ENCODE peak calls at places on chromosome X, in six cellular contexts. One of them, this sample, is unnamed.

GRCh38 chrX:65522739-65523372 is 11.7 kb downstream of the LAS1L start:
- DNase-seq in ovary: no peak
- DNase-seq in pancreas: no peak
- DNase-seq in heart right ventricle: no peak
- DNase-seq in left ventricle myocardium inferior: no peak
- DNase-seq in AG10803: peak; percentile 50
- DNase-seq in this sample: peak; percentile 66

GRCh38 chrX:69546417-69546816 is 42.3 kb downstream of the NALF2 start:
- DNase-seq in left ventricle myocardium inferior: no peak
- DNase-seq in heart right ventricle: no peak
- DNase-seq in ovary: no peak
- DNase-seq in AG10803: no peak
- DNase-seq in pancreas: no peak
- DNase-seq in this sample: no peak

GRCh38 chrX:131792789-131793462 is 230.2 kb upstream of the STK26 start:
- DNase-seq in left ventricle myocardium inferior: no peak
- DNase-seq in pancreas: peak; percentile 89
- DNase-seq in heart right ventricle: peak; percentile 17
- DNase-seq in AG10803: peak; percentile 42
- DNase-seq in ovary: peak; percentile 93
- DNase-seq in this sample: peak; percentile 97

GRCh38 chrX:68433155-68433980 is at the start of gene OPHN1:
- DNase-seq in AG10803: peak; percentile 73
- DNase-seq in pancreas: peak; percentile 72
- DNase-seq in heart right ventricle: peak; percentile 78
- DNase-seq in left ventricle myocardium inferior: peak; percentile 76
- DNase-seq in ovary: peak; percentile 74
- DNase-seq in this sample: peak; percentile 78

GRCh38 chrX:37644381-37645305 is 40.9 kb upstream of the XK start:
- DNase-seq in AG10803: no peak
- DNase-seq in left ventricle myocardium inferior: no peak
- DNase-seq in ovary: no peak
- DNase-seq in pancreas: no peak
- DNase-seq in heart right ventricle: no peak
- DNase-seq in this sample: no peak

GRCh38 chrX:132986556-132986955 is 28.1 kb upstream of the HS6ST2 start:
- DNase-seq in pancreas: no peak
- DNase-seq in heart right ventricle: no peak
- DNase-seq in ovary: no peak
- DNase-seq in AG10803: no peak
- DNase-seq in left ventricle myocardium inferior: no peak
- DNase-seq in this sample: no peak

GRCh38 chrX:19758536-19758935 is 128.9 kb downstream of the SH3KBP1 start:
- DNase-seq in pancreas: no peak
- DNase-seq in left ventricle myocardium inferior: no peak
- DNase-seq in AG10803: no peak
- DNase-seq in ovary: no peak
- DNase-seq in heart right ventricle: no peak
- DNase-seq in this sample: no peak

GRCh38 chrX:101347859-101348451 is 587 bp downstream of the TIMM8A start:
- DNase-seq in AG10803: peak; percentile 33
- DNase-seq in ovary: no peak
- DNase-seq in pancreas: no peak
- DNase-seq in left ventricle myocardium inferior: no peak
- DNase-seq in heart right ventricle: no peak
- DNase-seq in this sample: peak; percentile 42

GRCh38 chrX:2512501-2512900 is 11.7 kb upstream of the DHRSX start:
- DNase-seq in pancreas: no peak
- DNase-seq in ovary: no peak
- DNase-seq in heart right ventricle: no peak
- DNase-seq in AG10803: no peak
- DNase-seq in left ventricle myocardium inferior: no peak
- DNase-seq in this sample: no peak

GRCh38 chrX:133265331-133265730 is 47.2 kb upstream of the TFDP3 start:
- DNase-seq in heart right ventricle: no peak
- DNase-seq in pancreas: no peak
- DNase-seq in ovary: no peak
- DNase-seq in AG10803: no peak
- DNase-seq in left ventricle myocardium inferior: no peak
- DNase-seq in this sample: no peak

GRCh38 chrX:85244411-85245210 is 820 bp downstream of the ZNF711 start:
- DNase-seq in heart right ventricle: no peak
- DNase-seq in ovary: peak; percentile 14
- DNase-seq in AG10803: peak; percentile 0
- DNase-seq in pancreas: peak; percentile 15
- DNase-seq in left ventricle myocardium inferior: no peak
- DNase-seq in this sample: no peak

GRCh38 chrX:154735695-154736393 is 15.0 kb downstream of the GAB3 start:
- DNase-seq in ovary: peak; percentile 38
- DNase-seq in AG10803: peak; percentile 89
- DNase-seq in left ventricle myocardium inferior: peak; percentile 75
- DNase-seq in heart right ventricle: peak; percentile 57
- DNase-seq in pancreas: no peak
- DNase-seq in this sample: peak; percentile 91

GRCh38 chrX:2685886-2686285 is 5.2 kb upstream of the CD99 start:
- DNase-seq in heart right ventricle: no peak
- DNase-seq in left ventricle myocardium inferior: no peak
- DNase-seq in ovary: no peak
- DNase-seq in AG10803: no peak
- DNase-seq in pancreas: no peak
- DNase-seq in this sample: no peak

GRCh38 chrX:12825801-12826200 is 34.6 kb downstream of the PRPS2 start:
- DNase-seq in ovary: no peak
- DNase-seq in AG10803: no peak
- DNase-seq in heart right ventricle: no peak
- DNase-seq in pancreas: no peak
- DNase-seq in left ventricle myocardium inferior: no peak
- DNase-seq in this sample: no peak

GRCh38 chrX:27883468-27884092 is 75.8 kb downstream of the MAGEB10 start:
- DNase-seq in AG10803: no peak
- DNase-seq in heart right ventricle: no peak
- DNase-seq in ovary: no peak
- DNase-seq in left ventricle myocardium inferior: no peak
- DNase-seq in pancreas: no peak
- DNase-seq in this sample: no peak

GRCh38 chrX:55787727-55788126 is 70.2 kb downstream of the RRAGB start:
- DNase-seq in ovary: no peak
- DNase-seq in AG10803: no peak
- DNase-seq in pancreas: no peak
- DNase-seq in left ventricle myocardium inferior: no peak
- DNase-seq in heart right ventricle: no peak
- DNase-seq in this sample: no peak

GRCh38 chrX:15947648-15948317 is 93.2 kb upstream of the AP1S2 start:
- DNase-seq in left ventricle myocardium inferior: no peak
- DNase-seq in AG10803: peak; percentile 69
- DNase-seq in pancreas: no peak
- DNase-seq in ovary: no peak
- DNase-seq in heart right ventricle: no peak
- DNase-seq in this sample: peak; percentile 40

GRCh38 chrX:85326234-85327059 is 53.0 kb downstream of the POF1B start:
- DNase-seq in heart right ventricle: peak; percentile 1
- DNase-seq in left ventricle myocardium inferior: no peak
- DNase-seq in ovary: no peak
- DNase-seq in pancreas: no peak
- DNase-seq in AG10803: no peak
- DNase-seq in this sample: no peak

GRCh38 chrX:43808231-43808630 is 74.0 kb downstream of the MAOB start:
- DNase-seq in ovary: no peak
- DNase-seq in pancreas: no peak
- DNase-seq in left ventricle myocardium inferior: no peak
- DNase-seq in heart right ventricle: no peak
- DNase-seq in AG10803: no peak
- DNase-seq in this sample: no peak

DNA sequence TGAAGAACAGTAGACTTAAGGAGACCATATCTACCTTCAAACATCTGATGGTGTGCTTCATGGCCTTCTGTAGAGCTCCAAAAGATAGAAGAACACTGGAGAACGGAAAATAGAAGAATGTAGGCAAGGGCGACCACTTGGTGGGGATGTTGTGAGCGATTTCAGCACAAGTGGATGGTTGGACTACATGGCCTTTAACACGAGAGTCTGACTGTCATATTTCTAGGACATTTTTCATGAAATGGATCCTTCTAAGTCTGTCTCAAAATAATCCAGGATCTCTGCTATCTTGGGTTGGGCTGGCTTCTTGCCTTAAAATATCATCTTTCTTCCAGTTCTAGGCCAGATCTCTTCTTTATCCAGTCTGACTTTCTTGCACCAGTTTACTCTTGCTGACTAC is 1.3 kb upstream of the MID1IP1 start:
- DNase-seq in heart right ventricle: no peak
- DNase-seq in pancreas: no peak
- DNase-seq in left ventricle myocardium inferior: peak; percentile 15
- DNase-seq in AG10803: no peak
- DNase-seq in ovary: no peak
- DNase-seq in this sample: no peak
- TF ChIP-seq CTCF in heart right ventricle: no peak
- TF ChIP-seq CTCF in pancreas: no peak
- TF ChIP-seq CTCF in left ventricle myocardium inferior: peak; percentile 37
- TF ChIP-seq CTCF in AG10803: no peak
- TF ChIP-seq CTCF in ovary: no peak
- TF ChIP-seq CTCF in this sample: no peak

GRCh38 chrX:47316276-47317025 is 53.9 kb upstream of the ZNF157 start:
- DNase-seq in AG10803: no peak
- DNase-seq in heart right ventricle: no peak
- DNase-seq in pancreas: no peak
- DNase-seq in ovary: no peak
- DNase-seq in left ventricle myocardium inferior: no peak
- DNase-seq in this sample: peak; percentile 2
- H3K4me3 ChIP-seq in AG10803: no peak overlapping the region
- H3K4me3 ChIP-seq in heart right ventricle: no peak overlapping the region
- H3K4me3 ChIP-seq in pancreas: no peak overlapping the region
- H3K4me3 ChIP-seq in ovary: no peak overlapping the region
- H3K4me3 ChIP-seq in left ventricle myocardium inferior: no peak overlapping the region
- H3K4me3 ChIP-seq in this sample: no peak overlapping the region

DNA sequence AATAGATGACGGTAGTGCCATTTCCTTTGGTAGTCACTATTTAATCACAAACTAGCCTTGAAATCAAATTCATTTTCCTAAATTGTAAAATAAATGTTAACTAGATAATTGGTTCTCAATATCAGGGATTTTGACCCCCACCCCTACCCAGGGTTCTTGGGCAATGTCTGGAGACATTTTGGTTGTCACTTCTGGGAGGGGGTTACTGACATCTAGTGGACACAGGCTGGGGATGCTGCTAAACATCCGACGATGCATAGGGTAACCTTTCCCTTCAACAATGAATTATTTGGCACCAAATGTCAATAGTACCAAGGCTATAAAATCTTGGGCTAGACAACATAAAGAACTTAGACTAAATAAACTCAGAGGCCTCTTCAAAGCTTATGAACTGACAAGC is 285.8 kb upstream of the TRPC5 start:
- DNase-seq in ovary: no peak
- DNase-seq in heart right ventricle: no peak
- DNase-seq in pancreas: no peak
- DNase-seq in AG10803: no peak
- DNase-seq in left ventricle myocardium inferior: no peak
- DNase-seq in this sample: no peak
- TF ChIP-seq CTCF in ovary: no peak
- TF ChIP-seq CTCF in heart right ventricle: no peak
- TF ChIP-seq CTCF in pancreas: no peak
- TF ChIP-seq CTCF in AG10803: peak; percentile 31
- TF ChIP-seq CTCF in left ventricle myocardium inferior: no peak
- TF ChIP-seq CTCF in this sample: no peak

DNA sequence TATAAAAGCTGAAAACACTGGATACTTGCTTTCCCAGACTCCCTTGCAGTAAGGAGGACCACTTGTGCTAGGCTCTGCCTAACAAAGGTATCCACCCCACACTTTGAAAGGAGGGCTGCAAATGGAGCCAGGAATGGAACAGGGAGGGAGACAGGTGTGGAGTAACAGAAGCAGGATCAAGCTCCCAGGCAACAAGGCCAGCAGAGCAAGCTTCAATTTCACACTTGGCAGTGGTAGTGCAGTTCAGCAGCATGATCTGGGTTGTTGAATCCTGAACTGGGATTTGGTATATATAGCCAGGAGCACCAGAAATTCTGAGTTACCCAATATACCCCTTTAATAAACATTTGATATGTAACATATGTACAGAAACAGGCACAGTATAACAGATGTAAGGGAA is 9.8 kb downstream of the LAMP2 start:
- DNase-seq in pancreas: no peak
- DNase-seq in left ventricle myocardium inferior: no peak
- DNase-seq in heart right ventricle: no peak
- DNase-seq in AG10803: no peak
- DNase-seq in ovary: no peak
- DNase-seq in this sample: no peak
- H3K4me3 ChIP-seq in pancreas: no peak overlapping the region
- H3K4me3 ChIP-seq in left ventricle myocardium inferior: no peak overlapping the region
- H3K4me3 ChIP-seq in heart right ventricle: no peak overlapping the region
- H3K4me3 ChIP-seq in AG10803: no peak overlapping the region
- H3K4me3 ChIP-seq in ovary: no peak overlapping the region
- H3K4me3 ChIP-seq in this sample: no peak overlapping the region

DNA sequence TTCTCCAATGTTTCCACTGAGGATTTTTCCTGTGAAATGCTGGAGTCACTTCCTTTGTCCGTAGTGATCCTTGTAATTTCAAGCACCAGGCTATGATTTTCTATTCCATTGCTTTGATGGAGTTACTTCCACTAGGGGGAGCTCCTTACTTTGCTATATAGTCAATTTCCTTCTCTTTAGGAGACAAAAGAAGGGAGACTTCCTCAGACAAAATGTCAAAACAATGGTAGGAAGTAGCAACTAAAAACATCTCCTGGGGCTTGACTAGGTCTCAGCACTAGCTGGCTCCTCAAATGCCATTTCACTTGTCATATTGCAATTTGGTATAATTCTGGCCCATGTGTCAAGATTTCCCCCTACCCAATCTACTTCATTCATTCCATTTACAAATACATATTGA is 24.1 kb downstream of the ZCCHC12 start:
- DNase-seq in pancreas: no peak
- DNase-seq in heart right ventricle: no peak
- DNase-seq in left ventricle myocardium inferior: no peak
- DNase-seq in AG10803: peak; percentile 41
- DNase-seq in ovary: no peak
- DNase-seq in this sample: peak; percentile 51
- TF ChIP-seq CTCF in pancreas: peak; percentile 45
- TF ChIP-seq CTCF in heart right ventricle: peak; percentile 30
- TF ChIP-seq CTCF in left ventricle myocardium inferior: peak; percentile 68
- TF ChIP-seq CTCF in AG10803: peak; percentile 68
- TF ChIP-seq CTCF in ovary: peak; percentile 29
- TF ChIP-seq CTCF in this sample: peak; percentile 65